ENCODE peak calls at places on chromosomes 11 and 22, in six cellular contexts. C is NCI-H524; T is AG08395; B is cardiac muscle cell; O is activated naive CD8-positive, alpha-beta T cell treated with anti-CD3 and anti-CD28 coated beads for 36 hours; Y is AG04450. J is an unnamed sample.

GRCh38 chr11:47715082-47715669 is at the start of gene AGBL2:
- DNase-seq in C (peak), T (peak), B (peak), O (peak), Y (peak), J (peak)

GRCh38 chr11:75432911-75433321 is at the start of gene KLHL35:
- DNase-seq in C (no peak), T (no peak), B (peak), O (no peak), Y (no peak), J (no peak)

GRCh38 chr11:6248248-6248647 is 9.4 kb downstream of the CNGA4 start:
- DNase-seq in C (no peak), T (no peak), B (peak), O (no peak), Y (peak), J (no peak)

GRCh38 chr11:76327756-76328388 is 53.1 kb downstream of the THAP12 start:
- DNase-seq in C (no peak), T (no peak), B (no peak), O (no peak), Y (no peak), J (no peak)

GRCh38 chr11:112425121-112425520 is 164.5 kb upstream of the PLET1 start:
- DNase-seq in C (no peak), T (no peak), B (no peak), O (no peak), Y (no peak), J (no peak)

GRCh38 chr11:67261942-67262681 is 4.2 kb upstream of the GRK2 start:
- DNase-seq in C (no peak), T (no peak), B (no peak), O (no peak), Y (no peak), J (no peak)

GRCh38 chr11:106786251-106786650 is 232.0 kb downstream of the GUCY1A2 start:
- DNase-seq in C (no peak), T (no peak), B (peak), O (no peak), Y (no peak), J (no peak)

GRCh38 chr22:50503475-50504145 is 3.9 kb downstream of the LMF2 start:
- DNase-seq in C (no peak), T (no peak), B (no peak), O (no peak), Y (no peak), J (no peak)

GRCh38 chr22:21712751-21713427 is 22.7 kb downstream of the YPEL1 start:
- DNase-seq in C (peak), T (peak), B (peak), O (peak), Y (peak), J (peak)

GRCh38 chr11:22471405-22471804 is 133.2 kb downstream of the SLC17A6 start:
- DNase-seq in C (no peak), T (no peak), B (no peak), O (no peak), Y (no peak), J (no peak)

GRCh38 chr11:80297808-80298460 is 857.1 kb upstream of the TENM4 start:
- DNase-seq in C (no peak), T (no peak), B (peak), O (no peak), Y (peak), J (no peak)

GRCh38 chr11:116421529-116422185 is 351.1 kb downstream of the BUD13 start:
- DNase-seq in C (peak), T (no peak), B (no peak), O (no peak), Y (no peak), J (peak)

GRCh38 chr22:30240541-30241417 is 5.8 kb downstream of the LIF start:
- DNase-seq in C (no peak), T (no peak), B (no peak), O (no peak), Y (no peak), J (no peak)